ENCODE peak calls at places on chromosomes 6 and 20, in five cellular contexts. J is neuronal stem cell, S is H1, N is trophoblast cell, C is mesenchymal stem cell. T is an unnamed sample.

GRCh38 chr20:51574248-51575033 is 31.9 kb upstream of the NFATC2 start:
- DNase-seq in J (no peak), S (no peak), N (no peak), C (no peak), T (no peak)

GRCh38 chr6:38391909-38392614 is 247.7 kb downstream of the BTBD9 start:
- DNase-seq in J (no peak), S (no peak), N (no peak), C (peak; percentile 48), T (no peak)

GRCh38 chr6:138996524-138996923 is 8.5 kb upstream of the REPS1 start:
- DNase-seq in J (no peak), S (no peak), N (no peak), C (no peak), T (no peak)

GRCh38 chr20:40286991-40287531 is 402.0 kb downstream of the MAFB start:
- DNase-seq in J (no peak), S (no peak), N (no peak), C (no peak), T (no peak)

GRCh38 chr20:34629904-34630303 is 47.0 kb downstream of the PIGU start:
- DNase-seq in J (no peak), S (no peak), N (no peak), C (no peak), T (no peak)

GRCh38 chr6:136723780-136724179 is 68.5 kb downstream of the MAP3K5 start:
- DNase-seq in J (no peak), S (no peak), N (no peak), C (no peak), T (no peak)

GRCh38 chr20:20856306-20856705 is 143.9 kb upstream of the RALGAPA2 start:
- DNase-seq in J (no peak), S (no peak), N (no peak), C (no peak), T (no peak)

GRCh38 chr6:45801471-45802289 is 214.0 kb downstream of the CLIC5 start:
- DNase-seq in J (no peak), S (no peak), N (no peak), C (no peak), T (no peak)

GRCh38 chr6:137975058-137975940 is 108.2 kb downstream of the TNFAIP3 start:
- DNase-seq in J (no peak), S (no peak), N (peak; percentile 45), C (peak; percentile 19), T (no peak)

GRCh38 chr6:131379951-131380350 is 193.1 kb upstream of the ARG1 start:
- DNase-seq in J (no peak), S (no peak), N (peak; percentile 57), C (peak; percentile 59), T (no peak)

GRCh38 chr6:145863988-145864616 is 49.5 kb upstream of the FBXO30 start:
- DNase-seq in J (no peak), S (no peak), N (no peak), C (no peak), T (no peak)

DNA sequence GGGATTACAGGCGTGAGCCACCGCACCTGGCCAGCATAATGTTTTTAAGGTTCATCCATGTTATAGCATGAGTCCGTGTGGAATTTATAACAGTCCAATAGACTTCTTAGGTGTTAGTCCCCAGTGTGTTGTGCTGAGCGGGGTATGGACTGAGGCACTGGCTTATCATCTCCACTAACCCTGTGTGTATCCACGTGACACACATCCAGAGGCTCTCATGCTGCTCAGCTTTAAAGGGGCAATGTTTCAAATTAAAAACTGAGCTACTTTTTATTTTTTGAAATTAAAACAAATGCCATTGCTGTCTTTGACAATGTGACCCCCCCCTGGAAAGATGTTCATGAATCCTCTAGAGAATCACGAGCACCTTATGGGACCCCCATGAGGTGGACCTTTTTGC is 54.3 kb upstream of the TRERF1 start:
- DNase-seq in J (no peak), S (no peak), N (no peak), C (no peak), T (no peak)
- H2BK12ac ChIP-seq in J (no peak overlapping the region), S (no peak overlapping the region), N (no peak overlapping the region), C (no peak overlapping the region), T (no peak overlapping the region)

DNA sequence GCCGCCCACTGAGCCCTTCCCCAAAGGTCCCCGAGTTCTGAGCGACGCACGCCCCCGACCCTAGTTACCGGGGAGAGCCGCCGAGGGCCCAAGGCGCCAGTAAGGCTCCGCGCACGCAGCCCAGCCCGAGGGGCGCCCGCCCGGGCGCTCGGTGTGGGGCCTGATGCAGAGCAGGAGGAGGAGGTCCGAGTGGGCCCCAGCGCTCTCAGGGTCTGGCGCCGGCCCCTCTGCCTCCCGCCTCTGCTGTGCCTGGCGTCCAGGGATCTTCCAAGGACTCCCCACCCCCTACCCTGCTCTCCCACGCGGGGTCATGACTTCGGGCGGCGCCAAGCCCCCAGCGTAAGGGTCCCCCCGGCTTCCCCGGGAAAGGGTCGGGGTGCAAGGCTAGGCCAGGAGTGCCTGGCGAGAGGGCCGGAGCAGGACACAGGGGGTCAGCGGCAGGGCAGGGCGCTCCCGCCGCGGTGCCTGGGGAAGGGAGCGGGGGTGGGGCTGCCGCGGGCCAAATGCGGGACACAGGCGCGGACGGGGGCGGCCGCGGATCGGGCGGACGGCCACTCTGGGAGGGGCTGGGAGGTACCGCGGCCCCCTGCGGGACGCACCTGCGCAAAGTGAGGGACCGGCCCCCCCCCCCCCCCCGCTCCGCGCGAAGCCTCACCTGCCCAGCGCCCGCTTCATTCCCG is 637 bp downstream of the ABHD12 start:
- DNase-seq in J (peak; percentile 56), S (peak; percentile 69), N (peak; percentile 65), C (peak; percentile 52), T (peak; percentile 54)
- H3K18ac ChIP-seq in J (peak overlapping the region; percentile 97), S (peak overlapping the region; percentile 83), N (peak overlapping the region; percentile 97), C (peak overlapping the region; percentile 90), T (no peak overlapping the region)

DNA sequence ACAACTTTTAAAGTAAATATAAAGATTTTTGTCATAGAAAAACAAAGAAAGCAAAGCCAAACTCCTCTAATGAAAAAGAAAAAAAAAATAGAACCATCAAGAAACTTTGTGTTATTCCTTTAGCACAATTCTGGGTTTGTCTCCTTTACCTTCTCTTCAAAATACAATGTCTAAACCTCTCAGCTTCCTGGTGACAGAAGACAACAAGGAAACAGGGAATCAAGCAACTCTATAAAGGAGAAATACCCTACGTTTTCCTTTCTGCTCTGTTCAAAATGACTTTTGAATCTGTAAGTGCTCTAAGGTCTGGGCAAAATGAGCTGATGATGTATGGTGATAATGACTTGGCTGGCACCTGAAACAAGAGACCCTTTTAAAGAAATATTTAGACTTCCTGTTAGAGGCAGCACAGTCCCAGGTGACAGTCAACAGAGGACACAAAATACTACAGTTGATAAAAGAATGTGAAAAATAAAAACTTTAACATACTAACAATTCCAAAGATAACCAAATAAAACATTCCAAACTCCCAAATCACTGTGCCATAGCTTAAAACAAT is 101.4 kb downstream of the PRDM1 start:
- DNase-seq in J (no peak), S (no peak), N (no peak), C (no peak), T (no peak)
- H4K91ac ChIP-seq in J (no peak overlapping the region), S (no peak overlapping the region), N (no peak overlapping the region), C (no peak overlapping the region), T (no peak overlapping the region)

GRCh38 chr6:32842021-32842650 is 1.7 kb downstream of the PSMB8 start:
- DNase-seq in J (no peak), S (no peak), N (peak; percentile 86), C (no peak), T (no peak)
- H2BK12ac ChIP-seq in J (no peak overlapping the region), S (no peak overlapping the region), N (no peak overlapping the region), C (no peak overlapping the region), T (no peak overlapping the region)

GRCh38 chr6:1631251-1631650 is 21.5 kb downstream of the FOXC1 start:
- DNase-seq in J (no peak), S (no peak), N (peak; percentile 95), C (no peak), T (no peak)

GRCh38 chr6:1630771-1631217 is 21.1 kb downstream of the FOXC1 start:
- DNase-seq in J (no peak), S (no peak), N (peak; percentile 77), C (no peak), T (no peak)

GRCh38 chr6:1627884-1628550 is 18.3 kb downstream of the FOXC1 start:
- DNase-seq in J (no peak), S (no peak), N (no peak), C (no peak), T (no peak)

GRCh38 chr6:1629316-1629715 is 19.6 kb downstream of the FOXC1 start:
- DNase-seq in J (no peak), S (no peak), N (no peak), C (no peak), T (no peak)

GRCh38 chr6:1630212-1630770 is 20.6 kb downstream of the FOXC1 start:
- DNase-seq in J (no peak), S (no peak), N (no peak), C (no peak), T (no peak)
- H3K18ac ChIP-seq in J (no peak overlapping the region), S (no peak overlapping the region), N (no peak overlapping the region), C (no peak overlapping the region), T (no peak overlapping the region)

DNA sequence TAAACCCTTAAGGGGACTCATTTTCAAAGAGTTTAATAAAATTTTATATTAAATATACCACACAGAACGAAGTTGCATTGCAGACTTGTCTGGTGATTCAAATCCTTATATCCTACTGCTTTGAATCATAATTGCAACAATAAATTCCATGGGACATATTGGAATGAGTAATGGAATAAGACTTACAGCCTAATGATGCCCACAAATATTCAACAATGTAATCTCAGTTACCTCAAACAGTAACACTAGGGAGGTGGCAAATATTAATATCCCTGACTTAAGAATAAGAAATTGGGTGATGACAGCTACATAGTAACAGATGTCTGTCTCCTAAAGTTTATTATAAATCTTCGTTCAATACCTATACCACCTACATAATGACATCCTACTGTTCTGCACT is 52.6 kb downstream of the BMP5 start:
- DNase-seq in J (no peak), S (no peak), N (no peak), C (no peak), T (no peak)
- H4K91ac ChIP-seq in J (no peak overlapping the region), S (no peak overlapping the region), N (no peak overlapping the region), C (no peak overlapping the region), T (no peak overlapping the region)

T was measured in H9.